ENCODE peak calls at places on chromosomes 2 and 18, in nine cellular contexts. One of them, this sample, is unnamed.

GRCh38 chr2:736939-737338 is 59.7 kb upstream of the TMEM18 start:
- DNase-seq in GM23338: no peak
- DNase-seq in astrocyte of the spinal cord: no peak
- DNase-seq in activated CD8-positive, alpha-beta T cell treated with anti-CD3 and anti-CD28 coated beads for 36 hours: no peak
- DNase-seq in heart right ventricle: no peak
- DNase-seq in lower lobe of right lung: no peak
- DNase-seq in foreskin keratinocyte: no peak
- DNase-seq in body of pancreas: no peak
- DNase-seq in progenitor cell of endocrine pancreas: no peak
- DNase-seq in this sample: no peak

GRCh38 chr2:215486973-215487372 is 51.1 kb upstream of the FN1 start:
- DNase-seq in GM23338: no peak
- DNase-seq in heart right ventricle: no peak
- DNase-seq in lower lobe of right lung: no peak
- DNase-seq in astrocyte of the spinal cord: no peak
- DNase-seq in foreskin keratinocyte: peak
- DNase-seq in activated CD8-positive, alpha-beta T cell treated with anti-CD3 and anti-CD28 coated beads for 36 hours: no peak
- DNase-seq in progenitor cell of endocrine pancreas: no peak
- DNase-seq in body of pancreas: no peak
- DNase-seq in this sample: no peak

GRCh38 chr2:136534817-136535216 is 230.5 kb upstream of the THSD7B start:
- DNase-seq in GM23338: no peak
- DNase-seq in astrocyte of the spinal cord: no peak
- DNase-seq in lower lobe of right lung: no peak
- DNase-seq in progenitor cell of endocrine pancreas: no peak
- DNase-seq in foreskin keratinocyte: no peak
- DNase-seq in body of pancreas: no peak
- DNase-seq in heart right ventricle: peak
- DNase-seq in activated CD8-positive, alpha-beta T cell treated with anti-CD3 and anti-CD28 coated beads for 36 hours: no peak
- DNase-seq in this sample: no peak

GRCh38 chr2:72062336-72062735 is 85.3 kb downstream of the CYP26B1 start:
- DNase-seq in GM23338: no peak
- DNase-seq in activated CD8-positive, alpha-beta T cell treated with anti-CD3 and anti-CD28 coated beads for 36 hours: no peak
- DNase-seq in body of pancreas: no peak
- DNase-seq in lower lobe of right lung: no peak
- DNase-seq in heart right ventricle: no peak
- DNase-seq in progenitor cell of endocrine pancreas: no peak
- DNase-seq in foreskin keratinocyte: no peak
- DNase-seq in astrocyte of the spinal cord: no peak
- DNase-seq in this sample: no peak

GRCh38 chr2:195622966-195623365 is 34.1 kb upstream of the SLC39A10 start:
- DNase-seq in heart right ventricle: no peak
- DNase-seq in GM23338: no peak
- DNase-seq in lower lobe of right lung: no peak
- DNase-seq in activated CD8-positive, alpha-beta T cell treated with anti-CD3 and anti-CD28 coated beads for 36 hours: no peak
- DNase-seq in body of pancreas: no peak
- DNase-seq in progenitor cell of endocrine pancreas: no peak
- DNase-seq in astrocyte of the spinal cord: no peak
- DNase-seq in foreskin keratinocyte: peak
- DNase-seq in this sample: no peak

GRCh38 chr2:124131271-124131670 is 106.2 kb downstream of the CNTNAP5 start:
- DNase-seq in astrocyte of the spinal cord: no peak
- DNase-seq in heart right ventricle: no peak
- DNase-seq in GM23338: no peak
- DNase-seq in lower lobe of right lung: no peak
- DNase-seq in foreskin keratinocyte: no peak
- DNase-seq in body of pancreas: no peak
- DNase-seq in activated CD8-positive, alpha-beta T cell treated with anti-CD3 and anti-CD28 coated beads for 36 hours: no peak
- DNase-seq in progenitor cell of endocrine pancreas: no peak
- DNase-seq in this sample: no peak

GRCh38 chr18:24964213-24964612 is 387.8 kb downstream of the ZNF521 start:
- DNase-seq in foreskin keratinocyte: no peak
- DNase-seq in lower lobe of right lung: no peak
- DNase-seq in GM23338: peak
- DNase-seq in heart right ventricle: no peak
- DNase-seq in body of pancreas: no peak
- DNase-seq in astrocyte of the spinal cord: no peak
- DNase-seq in progenitor cell of endocrine pancreas: no peak
- DNase-seq in activated CD8-positive, alpha-beta T cell treated with anti-CD3 and anti-CD28 coated beads for 36 hours: peak
- DNase-seq in this sample: no peak

GRCh38 chr18:61635901-61636528 is 256.8 kb downstream of the RNF152 start:
- DNase-seq in body of pancreas: peak
- DNase-seq in progenitor cell of endocrine pancreas: peak
- DNase-seq in astrocyte of the spinal cord: peak
- DNase-seq in GM23338: peak
- DNase-seq in activated CD8-positive, alpha-beta T cell treated with anti-CD3 and anti-CD28 coated beads for 36 hours: peak
- DNase-seq in lower lobe of right lung: peak
- DNase-seq in foreskin keratinocyte: peak
- DNase-seq in heart right ventricle: peak
- DNase-seq in this sample: peak

GRCh38 chr2:165637396-165637795 is 156.7 kb downstream of the GALNT3 start:
- DNase-seq in astrocyte of the spinal cord: no peak
- DNase-seq in foreskin keratinocyte: no peak
- DNase-seq in activated CD8-positive, alpha-beta T cell treated with anti-CD3 and anti-CD28 coated beads for 36 hours: no peak
- DNase-seq in body of pancreas: no peak
- DNase-seq in GM23338: no peak
- DNase-seq in lower lobe of right lung: no peak
- DNase-seq in heart right ventricle: no peak
- DNase-seq in progenitor cell of endocrine pancreas: no peak
- DNase-seq in this sample: no peak

GRCh38 chr2:15158117-15158516 is 403.0 kb downstream of the NBAS start:
- DNase-seq in heart right ventricle: no peak
- DNase-seq in GM23338: peak
- DNase-seq in activated CD8-positive, alpha-beta T cell treated with anti-CD3 and anti-CD28 coated beads for 36 hours: no peak
- DNase-seq in progenitor cell of endocrine pancreas: no peak
- DNase-seq in lower lobe of right lung: no peak
- DNase-seq in foreskin keratinocyte: no peak
- DNase-seq in astrocyte of the spinal cord: no peak
- DNase-seq in body of pancreas: no peak
- DNase-seq in this sample: no peak

GRCh38 chr2:190977505-190977904 is 36.5 kb downstream of the STAT1 start:
- DNase-seq in GM23338: no peak
- DNase-seq in activated CD8-positive, alpha-beta T cell treated with anti-CD3 and anti-CD28 coated beads for 36 hours: no peak
- DNase-seq in astrocyte of the spinal cord: no peak
- DNase-seq in lower lobe of right lung: no peak
- DNase-seq in foreskin keratinocyte: no peak
- DNase-seq in heart right ventricle: no peak
- DNase-seq in progenitor cell of endocrine pancreas: no peak
- DNase-seq in body of pancreas: no peak
- DNase-seq in this sample: no peak

GRCh38 chr2:43323810-43324588 is 97.6 kb upstream of the ZFP36L2 start:
- DNase-seq in heart right ventricle: peak
- DNase-seq in foreskin keratinocyte: no peak
- DNase-seq in lower lobe of right lung: no peak
- DNase-seq in progenitor cell of endocrine pancreas: no peak
- DNase-seq in GM23338: no peak
- DNase-seq in body of pancreas: peak
- DNase-seq in astrocyte of the spinal cord: no peak
- DNase-seq in activated CD8-positive, alpha-beta T cell treated with anti-CD3 and anti-CD28 coated beads for 36 hours: no peak
- DNase-seq in this sample: no peak

DNA sequence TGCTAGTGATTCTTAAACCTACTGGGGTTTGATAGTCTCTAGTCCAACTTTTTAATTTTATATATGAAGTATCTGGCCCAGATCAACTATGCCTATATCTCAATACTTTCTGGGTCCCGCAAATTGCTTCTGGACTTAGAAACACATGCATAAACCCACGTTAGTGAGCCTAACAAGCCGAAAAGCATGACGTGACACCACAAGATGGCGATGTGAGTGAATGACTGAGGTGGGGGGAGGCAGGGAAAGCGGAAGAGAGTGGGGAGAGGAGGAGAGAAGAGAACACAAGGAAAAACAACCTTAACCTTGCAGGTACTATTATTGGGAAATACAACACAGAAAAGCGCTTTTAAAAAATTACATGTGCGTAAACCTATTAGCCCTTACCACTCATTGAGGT is 13.8 kb downstream of the PDIA6 start:
- DNase-seq in heart right ventricle: no peak
- DNase-seq in GM23338: no peak
- DNase-seq in body of pancreas: no peak
- DNase-seq in activated CD8-positive, alpha-beta T cell treated with anti-CD3 and anti-CD28 coated beads for 36 hours: no peak
- DNase-seq in lower lobe of right lung: no peak
- DNase-seq in progenitor cell of endocrine pancreas: no peak
- DNase-seq in foreskin keratinocyte: no peak
- DNase-seq in astrocyte of the spinal cord: no peak
- DNase-seq in this sample: no peak
- TF ChIP-seq CTCF in heart right ventricle: no peak
- TF ChIP-seq CTCF in GM23338: no peak
- TF ChIP-seq CTCF in body of pancreas: no peak
- TF ChIP-seq CTCF in activated CD8-positive, alpha-beta T cell treated with anti-CD3 and anti-CD28 coated beads for 36 hours: no peak
- TF ChIP-seq CTCF in lower lobe of right lung: no peak
- TF ChIP-seq CTCF in progenitor cell of endocrine pancreas: no peak
- TF ChIP-seq CTCF in foreskin keratinocyte: peak
- TF ChIP-seq CTCF in astrocyte of the spinal cord: no peak
- TF ChIP-seq CTCF in this sample: no peak

GRCh38 chr2:121343191-121343590 is 58.2 kb upstream of the TFCP2L1 start:
- DNase-seq in foreskin keratinocyte: no peak
- DNase-seq in astrocyte of the spinal cord: no peak
- DNase-seq in GM23338: no peak
- DNase-seq in lower lobe of right lung: no peak
- DNase-seq in body of pancreas: no peak
- DNase-seq in progenitor cell of endocrine pancreas: no peak
- DNase-seq in heart right ventricle: no peak
- DNase-seq in activated CD8-positive, alpha-beta T cell treated with anti-CD3 and anti-CD28 coated beads for 36 hours: no peak
- DNase-seq in this sample: no peak
- TF ChIP-seq CTCF in foreskin keratinocyte: no peak
- TF ChIP-seq CTCF in astrocyte of the spinal cord: no peak
- TF ChIP-seq CTCF in GM23338: no peak
- TF ChIP-seq CTCF in lower lobe of right lung: no peak
- TF ChIP-seq CTCF in body of pancreas: no peak
- TF ChIP-seq CTCF in progenitor cell of endocrine pancreas: no peak
- TF ChIP-seq CTCF in heart right ventricle: no peak
- TF ChIP-seq CTCF in activated CD8-positive, alpha-beta T cell treated with anti-CD3 and anti-CD28 coated beads for 36 hours: no peak
- TF ChIP-seq CTCF in this sample: no peak

DNA sequence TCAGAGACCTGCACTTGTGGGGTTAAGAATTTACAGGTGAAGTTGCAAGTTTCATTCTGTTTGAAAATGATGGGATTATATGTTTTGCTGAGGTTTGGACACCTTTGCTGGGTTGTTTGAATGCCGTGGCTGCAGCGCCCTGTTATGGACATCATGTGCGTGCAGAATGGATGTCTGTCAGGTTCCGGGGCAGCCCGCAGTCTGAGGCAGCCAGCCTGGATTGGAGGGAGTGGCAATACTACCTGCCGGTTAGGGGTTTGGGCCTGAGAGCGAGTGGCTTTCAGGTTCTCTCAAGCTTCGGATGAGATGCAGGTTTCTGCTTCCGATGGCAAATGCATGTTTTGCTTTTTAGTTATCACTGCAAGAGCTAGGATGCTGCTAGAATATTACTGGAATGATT is 1.1 kb downstream of the CASP8 start:
- DNase-seq in GM23338: peak
- DNase-seq in progenitor cell of endocrine pancreas: no peak
- DNase-seq in body of pancreas: no peak
- DNase-seq in astrocyte of the spinal cord: no peak
- DNase-seq in lower lobe of right lung: no peak
- DNase-seq in activated CD8-positive, alpha-beta T cell treated with anti-CD3 and anti-CD28 coated beads for 36 hours: peak
- DNase-seq in foreskin keratinocyte: no peak
- DNase-seq in heart right ventricle: no peak
- DNase-seq in this sample: no peak
- TF ChIP-seq CTCF in GM23338: no peak
- TF ChIP-seq CTCF in progenitor cell of endocrine pancreas: no peak
- TF ChIP-seq CTCF in body of pancreas: no peak
- TF ChIP-seq CTCF in astrocyte of the spinal cord: no peak
- TF ChIP-seq CTCF in lower lobe of right lung: no peak
- TF ChIP-seq CTCF in activated CD8-positive, alpha-beta T cell treated with anti-CD3 and anti-CD28 coated beads for 36 hours: no peak
- TF ChIP-seq CTCF in foreskin keratinocyte: no peak
- TF ChIP-seq CTCF in heart right ventricle: no peak
- TF ChIP-seq CTCF in this sample: no peak

GRCh38 chr2:176186024-176186423 is 2.4 kb upstream of the HOXD1 start:
- DNase-seq in lower lobe of right lung: no peak
- DNase-seq in body of pancreas: no peak
- DNase-seq in foreskin keratinocyte: no peak
- DNase-seq in activated CD8-positive, alpha-beta T cell treated with anti-CD3 and anti-CD28 coated beads for 36 hours: no peak
- DNase-seq in GM23338: no peak
- DNase-seq in progenitor cell of endocrine pancreas: no peak
- DNase-seq in heart right ventricle: no peak
- DNase-seq in astrocyte of the spinal cord: no peak
- DNase-seq in this sample: no peak

GRCh38 chr2:176187306-176188217 is 906 bp upstream of the HOXD1 start:
- DNase-seq in activated CD8-positive, alpha-beta T cell treated with anti-CD3 and anti-CD28 coated beads for 36 hours: peak
- DNase-seq in progenitor cell of endocrine pancreas: no peak
- DNase-seq in heart right ventricle: no peak
- DNase-seq in body of pancreas: no peak
- DNase-seq in GM23338: peak
- DNase-seq in astrocyte of the spinal cord: no peak
- DNase-seq in foreskin keratinocyte: no peak
- DNase-seq in lower lobe of right lung: no peak
- DNase-seq in this sample: peak

GRCh38 chr2:176188218-176188968 is at the start of gene HOXD1:
- DNase-seq in heart right ventricle: no peak
- DNase-seq in foreskin keratinocyte: no peak
- DNase-seq in activated CD8-positive, alpha-beta T cell treated with anti-CD3 and anti-CD28 coated beads for 36 hours: peak
- DNase-seq in lower lobe of right lung: peak
- DNase-seq in body of pancreas: peak
- DNase-seq in GM23338: peak
- DNase-seq in progenitor cell of endocrine pancreas: no peak
- DNase-seq in astrocyte of the spinal cord: no peak
- DNase-seq in this sample: peak

GRCh38 chr2:176189666-176190641 is 1.5 kb downstream of the HOXD1 start:
- DNase-seq in lower lobe of right lung: no peak
- DNase-seq in GM23338: peak
- DNase-seq in activated CD8-positive, alpha-beta T cell treated with anti-CD3 and anti-CD28 coated beads for 36 hours: peak
- DNase-seq in foreskin keratinocyte: no peak
- DNase-seq in heart right ventricle: no peak
- DNase-seq in astrocyte of the spinal cord: no peak
- DNase-seq in body of pancreas: no peak
- DNase-seq in progenitor cell of endocrine pancreas: no peak
- DNase-seq in this sample: no peak

GRCh38 chr2:176188969-176189665 is 649 bp downstream of the HOXD1 start:
- DNase-seq in heart right ventricle: no peak
- DNase-seq in lower lobe of right lung: peak
- DNase-seq in body of pancreas: peak
- DNase-seq in GM23338: peak
- DNase-seq in activated CD8-positive, alpha-beta T cell treated with anti-CD3 and anti-CD28 coated beads for 36 hours: peak
- DNase-seq in astrocyte of the spinal cord: no peak
- DNase-seq in foreskin keratinocyte: no peak
- DNase-seq in progenitor cell of endocrine pancreas: no peak
- DNase-seq in this sample: no peak
- TF ChIP-seq CTCF in heart right ventricle: no peak
- TF ChIP-seq CTCF in lower lobe of right lung: no peak
- TF ChIP-seq CTCF in body of pancreas: no peak
- TF ChIP-seq CTCF in GM23338: no peak
- TF ChIP-seq CTCF in activated CD8-positive, alpha-beta T cell treated with anti-CD3 and anti-CD28 coated beads for 36 hours: no peak
- TF ChIP-seq CTCF in astrocyte of the spinal cord: no peak
- TF ChIP-seq CTCF in foreskin keratinocyte: no peak
- TF ChIP-seq CTCF in progenitor cell of endocrine pancreas: no peak
- TF ChIP-seq CTCF in this sample: no peak